ENCODE peak calls at places on chromosomes 2 and 18, in five cellular contexts. One of them, this sample, is unnamed.

GRCh38 chr18:52395146-52395852 is 55.3 kb downstream of the DCC start:
- DNase-seq in thyroid gland: no peak
- DNase-seq in WERI-Rb-1: no peak
- DNase-seq in AG10803: no peak
- DNase-seq in osteoblast: no peak
- DNase-seq in this sample: no peak

GRCh38 chr18:62939433-62939832 is 224.1 kb downstream of the PHLPP1 start:
- DNase-seq in thyroid gland: no peak
- DNase-seq in WERI-Rb-1: no peak
- DNase-seq in AG10803: no peak
- DNase-seq in osteoblast: no peak
- DNase-seq in this sample: no peak

GRCh38 chr18:62425465-62426190 is 97.2 kb upstream of the ZCCHC2 start:
- DNase-seq in WERI-Rb-1: peak
- DNase-seq in AG10803: peak
- DNase-seq in osteoblast: peak
- DNase-seq in thyroid gland: peak
- DNase-seq in this sample: peak

GRCh38 chr18:78698914-78699313 is 280.7 kb upstream of the SALL3 start:
- DNase-seq in AG10803: no peak
- DNase-seq in thyroid gland: no peak
- DNase-seq in WERI-Rb-1: no peak
- DNase-seq in osteoblast: no peak
- DNase-seq in this sample: no peak

GRCh38 chr2:195318440-195319111 is 338.4 kb upstream of the SLC39A10 start:
- DNase-seq in AG10803: peak
- DNase-seq in osteoblast: peak
- DNase-seq in WERI-Rb-1: peak
- DNase-seq in thyroid gland: peak
- DNase-seq in this sample: peak

GRCh38 chr2:218927876-218928275 is 31.6 kb upstream of the CDK5R2 start:
- DNase-seq in AG10803: no peak
- DNase-seq in WERI-Rb-1: no peak
- DNase-seq in osteoblast: no peak
- DNase-seq in thyroid gland: no peak
- DNase-seq in this sample: no peak

GRCh38 chr2:221070106-221070505 is 502.0 kb downstream of the EPHA4 start:
- DNase-seq in AG10803: no peak
- DNase-seq in WERI-Rb-1: no peak
- DNase-seq in thyroid gland: no peak
- DNase-seq in osteoblast: no peak
- DNase-seq in this sample: no peak

GRCh38 chr2:3759766-3760165 is 56.4 kb downstream of the DCDC2C start:
- DNase-seq in WERI-Rb-1: no peak
- DNase-seq in thyroid gland: no peak
- DNase-seq in AG10803: no peak
- DNase-seq in osteoblast: no peak
- DNase-seq in this sample: no peak

GRCh38 chr2:127154985-127155650 is 48.2 kb upstream of the BIN1 start:
- DNase-seq in thyroid gland: no peak
- DNase-seq in osteoblast: no peak
- DNase-seq in WERI-Rb-1: no peak
- DNase-seq in AG10803: peak
- DNase-seq in this sample: peak

GRCh38 chr2:1642066-1642861 is 102.1 kb downstream of the PXDN start:
- DNase-seq in thyroid gland: no peak
- DNase-seq in WERI-Rb-1: no peak
- DNase-seq in osteoblast: peak
- DNase-seq in AG10803: peak
- DNase-seq in this sample: peak

GRCh38 chr2:221400411-221400810 is 171.7 kb downstream of the EPHA4 start:
- DNase-seq in AG10803: no peak
- DNase-seq in osteoblast: no peak
- DNase-seq in WERI-Rb-1: no peak
- DNase-seq in thyroid gland: no peak
- DNase-seq in this sample: no peak

GRCh38 chr2:42537493-42537892 is 30.9 kb upstream of the MTA3 start:
- DNase-seq in WERI-Rb-1: no peak
- DNase-seq in AG10803: no peak
- DNase-seq in osteoblast: no peak
- DNase-seq in thyroid gland: no peak
- DNase-seq in this sample: no peak

GRCh38 chr2:130252880-130253645 is 54.8 kb upstream of the TUBA3E start:
- DNase-seq in osteoblast: peak
- DNase-seq in WERI-Rb-1: peak
- DNase-seq in thyroid gland: no peak
- DNase-seq in AG10803: no peak
- DNase-seq in this sample: peak

GRCh38 chr2:177474904-177475474 is 82.4 kb downstream of the AGPS start:
- DNase-seq in WERI-Rb-1: no peak
- DNase-seq in AG10803: peak
- DNase-seq in thyroid gland: no peak
- DNase-seq in osteoblast: no peak
- DNase-seq in this sample: peak

GRCh38 chr2:64392514-64392913 is 61.4 kb upstream of the LGALSL start:
- DNase-seq in thyroid gland: no peak
- DNase-seq in AG10803: no peak
- DNase-seq in WERI-Rb-1: no peak
- DNase-seq in osteoblast: no peak
- DNase-seq in this sample: no peak

GRCh38 chr2:26355038-26355995 is 8.7 kb upstream of the ADGRF3 start:
- DNase-seq in osteoblast: peak
- DNase-seq in AG10803: peak
- DNase-seq in WERI-Rb-1: no peak
- DNase-seq in thyroid gland: peak
- DNase-seq in this sample: peak

GRCh38 chr2:75476778-75477177 is 84.0 kb downstream of the EVA1A start:
- DNase-seq in AG10803: peak
- DNase-seq in osteoblast: peak
- DNase-seq in WERI-Rb-1: no peak
- DNase-seq in thyroid gland: no peak
- DNase-seq in this sample: peak

GRCh38 chr2:204069804-204070203 is 133.2 kb downstream of the ICOS start:
- DNase-seq in WERI-Rb-1: no peak
- DNase-seq in thyroid gland: no peak
- DNase-seq in osteoblast: no peak
- DNase-seq in AG10803: no peak
- DNase-seq in this sample: no peak

GRCh38 chr2:175937216-175937615 is 64.9 kb downstream of the LNPK start:
- DNase-seq in WERI-Rb-1: no peak
- DNase-seq in thyroid gland: no peak
- DNase-seq in AG10803: no peak
- DNase-seq in osteoblast: no peak
- DNase-seq in this sample: no peak

GRCh38 chr2:113105047-113105446 is 22.4 kb upstream of the IL1RN start:
- DNase-seq in osteoblast: peak
- DNase-seq in WERI-Rb-1: no peak
- DNase-seq in AG10803: peak
- DNase-seq in thyroid gland: no peak
- DNase-seq in this sample: peak

GRCh38 chr18:2515408-2515807 is 55.9 kb downstream of the METTL4 start:
- DNase-seq in WERI-Rb-1: no peak
- DNase-seq in osteoblast: peak
- DNase-seq in thyroid gland: no peak
- DNase-seq in AG10803: peak
- DNase-seq in this sample: peak

GRCh38 chr2:175918935-175919334 is 83.1 kb downstream of the LNPK start:
- DNase-seq in osteoblast: no peak
- DNase-seq in WERI-Rb-1: no peak
- DNase-seq in thyroid gland: no peak
- DNase-seq in AG10803: no peak
- DNase-seq in this sample: no peak

GRCh38 chr18:49597556-49597955 is 35.7 kb downstream of the LIPG start:
- DNase-seq in WERI-Rb-1: peak
- DNase-seq in osteoblast: peak
- DNase-seq in thyroid gland: no peak
- DNase-seq in AG10803: peak
- DNase-seq in this sample: no peak

GRCh38 chr2:161905389-161906046 is 168.5 kb downstream of the DPP4 start:
- DNase-seq in AG10803: no peak
- DNase-seq in thyroid gland: no peak
- DNase-seq in WERI-Rb-1: no peak
- DNase-seq in osteoblast: no peak
- DNase-seq in this sample: peak

GRCh38 chr2:37324536-37324785 is 172 bp downstream of the PRKD3 start:
- DNase-seq in AG10803: peak
- DNase-seq in osteoblast: no peak
- DNase-seq in WERI-Rb-1: peak
- DNase-seq in thyroid gland: peak
- DNase-seq in this sample: peak

GRCh38 chr18:48660346-48661228 is 121.8 kb downstream of the CTIF start:
- DNase-seq in WERI-Rb-1: no peak
- DNase-seq in AG10803: peak
- DNase-seq in osteoblast: peak
- DNase-seq in thyroid gland: no peak
- DNase-seq in this sample: no peak

DNA sequence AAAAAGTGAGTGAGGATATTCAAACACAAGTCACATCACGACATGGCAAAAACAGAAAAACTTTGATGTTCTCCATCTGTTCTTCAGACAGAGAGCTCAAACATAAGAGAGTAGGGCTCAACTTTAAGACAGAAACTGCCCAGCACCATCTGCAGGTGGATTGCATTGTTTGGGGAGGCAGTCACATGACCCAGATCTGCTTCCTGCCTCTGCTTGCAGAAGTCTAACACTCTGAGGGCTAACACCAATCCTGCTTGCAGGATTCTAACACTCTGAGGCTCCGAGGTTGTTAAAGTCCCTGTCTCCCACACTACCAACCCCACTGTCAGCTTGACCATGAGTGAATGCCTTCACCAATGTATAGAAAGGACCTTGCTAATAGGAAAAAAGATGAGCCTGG is 176.8 kb upstream of the CREB1 start:
- DNase-seq in osteoblast: peak
- DNase-seq in thyroid gland: no peak
- DNase-seq in WERI-Rb-1: peak
- DNase-seq in AG10803: peak
- DNase-seq in this sample: peak
- TF ChIP-seq CTCF in osteoblast: no peak
- TF ChIP-seq CTCF in thyroid gland: no peak
- TF ChIP-seq CTCF in WERI-Rb-1: peak
- TF ChIP-seq CTCF in AG10803: peak
- TF ChIP-seq CTCF in this sample: no peak

GRCh38 chr2:241859436-241860183 is 916 bp upstream of the PDCD1 start:
- DNase-seq in WERI-Rb-1: peak
- DNase-seq in osteoblast: peak
- DNase-seq in thyroid gland: no peak
- DNase-seq in AG10803: no peak
- DNase-seq in this sample: peak

GRCh38 chr2:241860184-241861078 is 1.7 kb upstream of the PDCD1 start:
- DNase-seq in AG10803: no peak
- DNase-seq in osteoblast: peak
- DNase-seq in WERI-Rb-1: peak
- DNase-seq in thyroid gland: no peak
- DNase-seq in this sample: no peak

GRCh38 chr2:241857572-241858121 is 1.0 kb downstream of the PDCD1 start:
- DNase-seq in AG10803: no peak
- DNase-seq in osteoblast: peak
- DNase-seq in WERI-Rb-1: no peak
- DNase-seq in thyroid gland: no peak
- DNase-seq in this sample: no peak

GRCh38 chr2:241858206-241859016 is at the start of gene PDCD1:
- DNase-seq in thyroid gland: peak
- DNase-seq in AG10803: no peak
- DNase-seq in osteoblast: peak
- DNase-seq in WERI-Rb-1: no peak
- DNase-seq in this sample: no peak

GRCh38 chr2:241859017-241859435 is 332 bp upstream of the PDCD1 start:
- DNase-seq in WERI-Rb-1: no peak
- DNase-seq in AG10803: no peak
- DNase-seq in osteoblast: peak
- DNase-seq in thyroid gland: no peak
- DNase-seq in this sample: no peak
- H3K4me3 ChIP-seq in WERI-Rb-1: no peak
- H3K4me3 ChIP-seq in AG10803: no peak
- H3K4me3 ChIP-seq in osteoblast: no peak
- H3K4me3 ChIP-seq in thyroid gland: no peak
- H3K4me3 ChIP-seq in this sample: no peak

GRCh38 chr2:238896641-238897040 is 48.8 kb downstream of the TWIST2 start:
- DNase-seq in osteoblast: no peak
- DNase-seq in thyroid gland: no peak
- DNase-seq in AG10803: no peak
- DNase-seq in WERI-Rb-1: no peak
- DNase-seq in this sample: no peak

GRCh38 chr2:238899386-238899785 is 51.5 kb downstream of the TWIST2 start:
- DNase-seq in osteoblast: peak
- DNase-seq in thyroid gland: no peak
- DNase-seq in AG10803: peak
- DNase-seq in WERI-Rb-1: no peak
- DNase-seq in this sample: no peak

GRCh38 chr2:238897122-238897880 is 49.4 kb downstream of the TWIST2 start:
- DNase-seq in thyroid gland: no peak
- DNase-seq in WERI-Rb-1: no peak
- DNase-seq in osteoblast: no peak
- DNase-seq in AG10803: no peak
- DNase-seq in this sample: no peak

GRCh38 chr2:238898534-238899281 is 50.8 kb downstream of the TWIST2 start:
- DNase-seq in osteoblast: peak
- DNase-seq in thyroid gland: no peak
- DNase-seq in AG10803: no peak
- DNase-seq in WERI-Rb-1: no peak
- DNase-seq in this sample: no peak

DNA sequence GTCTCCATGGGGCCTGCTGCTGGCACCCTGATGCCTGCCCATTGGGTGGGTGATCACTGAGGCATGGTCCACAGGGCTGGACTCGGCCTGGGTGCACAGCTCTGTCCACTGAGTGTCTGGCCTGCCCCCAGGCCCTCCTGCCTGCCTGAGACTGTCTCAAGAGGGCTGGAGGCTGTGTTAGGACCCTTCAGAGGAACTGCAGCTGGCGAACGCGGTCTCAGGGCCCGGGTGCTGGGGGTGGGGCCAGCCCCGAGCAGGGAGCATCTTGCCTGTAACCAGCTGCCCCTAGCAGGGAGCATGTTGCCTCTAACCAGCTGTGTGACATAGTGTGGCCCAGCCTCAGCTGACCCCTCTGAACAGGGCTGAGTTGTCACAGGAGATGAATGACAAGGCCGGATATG is 50.0 kb downstream of the TWIST2 start:
- DNase-seq in thyroid gland: no peak
- DNase-seq in WERI-Rb-1: no peak
- DNase-seq in AG10803: no peak
- DNase-seq in osteoblast: no peak
- DNase-seq in this sample: no peak
- TF ChIP-seq CTCF in thyroid gland: no peak
- TF ChIP-seq CTCF in WERI-Rb-1: no peak
- TF ChIP-seq CTCF in AG10803: no peak
- TF ChIP-seq CTCF in osteoblast: no peak
- TF ChIP-seq CTCF in this sample: no peak

DNA sequence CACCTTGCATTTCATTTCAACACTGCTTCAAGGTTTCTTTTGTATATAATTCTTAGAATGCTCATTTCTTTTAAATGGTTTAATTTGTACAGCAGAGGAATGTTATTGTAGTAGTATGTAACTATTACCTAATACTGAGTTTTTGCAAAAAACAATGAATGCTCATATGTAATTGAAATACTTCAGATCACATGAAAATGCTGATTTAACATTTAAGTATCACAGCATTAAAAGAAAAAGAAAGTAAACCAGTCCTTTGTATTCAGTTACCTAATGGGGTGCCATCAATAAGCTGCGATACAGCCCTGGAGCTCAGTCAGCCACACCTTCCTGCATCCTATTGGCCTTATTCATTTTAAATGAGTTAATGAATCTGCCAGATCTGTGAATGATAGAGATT is 45.3 kb upstream of the ITM2C start:
- DNase-seq in osteoblast: no peak
- DNase-seq in thyroid gland: no peak
- DNase-seq in WERI-Rb-1: no peak
- DNase-seq in AG10803: no peak
- DNase-seq in this sample: no peak
- H3K4me3 ChIP-seq in osteoblast: no peak
- H3K4me3 ChIP-seq in thyroid gland: no peak
- H3K4me3 ChIP-seq in WERI-Rb-1: no peak
- H3K4me3 ChIP-seq in AG10803: no peak
- H3K4me3 ChIP-seq in this sample: no peak

This sample was measured in choroid plexus epithelial cell.